ENCODE peak calls at places on chromosomes 2 and 18, in eight cellular contexts. S is uterus, K is heart right ventricle, O is heart left ventricle, R is hepatocyte, H is tibial artery, N is colonic mucosa, W is mammary epithelial cell. G is an unnamed sample. For H3K36me3 and H3K4me1, the result is how much of the 10 kb centered on the place peaks cover.

GRCh38 chr2:227703961-227704360 is 13.9 kb downstream of the SLC19A3 start:
- DNase-seq in S (no peak), K (no peak), O (no peak), R (no peak), H (no peak), N (no peak), W (peak), G (no peak)

GRCh38 chr2:53545159-53546055 is 222.2 kb upstream of the CHAC2 start:
- DNase-seq in S (no peak), K (no peak), O (no peak), R (no peak), H (no peak), N (no peak), W (peak), G (no peak)

GRCh38 chr2:28350791-28351285 is 41.8 kb upstream of the FOSL2 start:
- DNase-seq in S (no peak), K (no peak), O (no peak), R (no peak), H (peak), N (no peak), W (no peak), G (no peak)

GRCh38 chr2:74252862-74253261 is 54.4 kb downstream of the MTHFD2 start:
- DNase-seq in S (no peak), K (no peak), O (no peak), R (no peak), H (peak), N (no peak), W (no peak), G (no peak)

GRCh38 chr2:207143474-207144190 is 22.1 kb downstream of the KLF7 start:
- DNase-seq in S (peak), K (peak), O (peak), R (peak), H (peak), N (peak), W (no peak), G (peak)

GRCh38 chr2:50782543-50782942 is 249.4 kb downstream of the NRXN1 start:
- DNase-seq in S (no peak), K (no peak), O (no peak), R (no peak), H (no peak), N (no peak), W (no peak), G (no peak)

GRCh38 chr2:88596141-88596830 is 31.0 kb downstream of the EIF2AK3 start:
- DNase-seq in S (no peak), K (no peak), O (no peak), R (peak), H (no peak), N (no peak), W (no peak), G (no peak)

GRCh38 chr2:137838255-137839092 is 125.8 kb upstream of the HNMT start:
- DNase-seq in S (no peak), K (no peak), O (no peak), R (peak), H (no peak), N (no peak), W (peak), G (no peak)

GRCh38 chr2:232386740-232387450 is 8.3 kb downstream of the ALPP start:
- DNase-seq in S (no peak), K (no peak), O (no peak), R (no peak), H (no peak), N (no peak), W (peak), G (no peak)

GRCh38 chr2:216634317-216635148 is 1.3 kb downstream of the IGFBP2 start:
- DNase-seq in S (no peak), K (no peak), O (no peak), R (no peak), H (no peak), N (no peak), W (no peak), G (no peak)

GRCh38 chr2:48120759-48121242 is 214.5 kb upstream of the FBXO11 start:
- DNase-seq in S (no peak), K (no peak), O (no peak), R (no peak), H (no peak), N (no peak), W (peak), G (no peak)

GRCh38 chr2:163348843-163349395 is 386.9 kb downstream of the FIGN start:
- DNase-seq in S (peak), K (no peak), O (peak), R (peak), H (no peak), N (peak), W (peak), G (no peak)

GRCh38 chr18:46950064-46950656 is 32.8 kb downstream of the KATNAL2 start:
- DNase-seq in S (no peak), K (no peak), O (no peak), R (peak), H (no peak), N (no peak), W (no peak), G (no peak)

GRCh38 chr2:240135706-240136012 is 446 bp downstream of the COPS9 start:
- DNase-seq in S (no peak), K (no peak), O (no peak), R (no peak), H (no peak), N (no peak), W (no peak), G (no peak)

GRCh38 chr2:124283090-124283489 is 258.0 kb downstream of the CNTNAP5 start:
- DNase-seq in S (no peak), K (no peak), O (no peak), R (peak), H (no peak), N (no peak), W (peak), G (no peak)

GRCh38 chr18:63150942-63151421 is 168.6 kb downstream of the BCL2 start:
- DNase-seq in S (no peak), K (no peak), O (no peak), R (no peak), H (no peak), N (no peak), W (no peak), G (no peak)

GRCh38 chr2:99490088-99491065 is 560 bp upstream of the REV1 start:
- DNase-seq in S (peak), K (peak), O (peak), R (peak), H (peak), N (peak), W (peak), G (peak)

GRCh38 chr18:63131106-63131943 is 188.2 kb downstream of the BCL2 start:
- DNase-seq in S (peak), K (no peak), O (peak), R (peak), H (no peak), N (peak), W (peak), G (peak)

GRCh38 chr2:144890828-144891227 is 370.9 kb upstream of the ZEB2 start:
- DNase-seq in S (no peak), K (no peak), O (no peak), R (peak), H (no peak), N (no peak), W (peak), G (no peak)

GRCh38 chr2:37875332-37875976 is 49.6 kb upstream of the RMDN2 start:
- DNase-seq in S (no peak), K (no peak), O (no peak), R (no peak), H (no peak), N (no peak), W (no peak), G (no peak)

GRCh38 chr2:2010266-2010665 is 266.0 kb upstream of the PXDN start:
- DNase-seq in S (no peak), K (no peak), O (no peak), R (no peak), H (no peak), N (no peak), W (no peak), G (no peak)

GRCh38 chr2:10549621-10550020 is 101.5 kb upstream of the ODC1 start:
- DNase-seq in S (no peak), K (no peak), O (no peak), R (no peak), H (no peak), N (no peak), W (no peak), G (no peak)

GRCh38 chr2:238602223-238602945 is 175.7 kb downstream of the ASB1 start:
- DNase-seq in S (no peak), K (no peak), O (no peak), R (no peak), H (no peak), N (no peak), W (no peak), G (no peak)

GRCh38 chr18:22267697-22268096 is 98.3 kb downstream of the GATA6 start:
- DNase-seq in S (no peak), K (peak), O (peak), R (peak), H (no peak), N (no peak), W (no peak), G (no peak)

GRCh38 chr2:29446852-29447251 is 331.6 kb downstream of the CLIP4 start:
- DNase-seq in S (no peak), K (no peak), O (no peak), R (no peak), H (no peak), N (no peak), W (no peak), G (no peak)

GRCh38 chr2:222375798-222376197 is 48.5 kb upstream of the SGPP2 start:
- DNase-seq in S (no peak), K (no peak), O (no peak), R (no peak), H (no peak), N (no peak), W (no peak), G (no peak)

GRCh38 chr2:118169359-118170005 is 81.2 kb downstream of the INSIG2 start:
- DNase-seq in S (no peak), K (peak), O (peak), R (no peak), H (no peak), N (no peak), W (no peak), G (no peak)

GRCh38 chr2:24210106-24210455 is 35.2 kb downstream of the FAM228A start:
- DNase-seq in S (no peak), K (no peak), O (no peak), R (no peak), H (no peak), N (no peak), W (no peak), G (no peak)
- H3K36me3 ChIP-seq in S (under half), K (half or more), O (under half), R (under half), H (half or more), N (under half), W (under half), G (under half)

DNA sequence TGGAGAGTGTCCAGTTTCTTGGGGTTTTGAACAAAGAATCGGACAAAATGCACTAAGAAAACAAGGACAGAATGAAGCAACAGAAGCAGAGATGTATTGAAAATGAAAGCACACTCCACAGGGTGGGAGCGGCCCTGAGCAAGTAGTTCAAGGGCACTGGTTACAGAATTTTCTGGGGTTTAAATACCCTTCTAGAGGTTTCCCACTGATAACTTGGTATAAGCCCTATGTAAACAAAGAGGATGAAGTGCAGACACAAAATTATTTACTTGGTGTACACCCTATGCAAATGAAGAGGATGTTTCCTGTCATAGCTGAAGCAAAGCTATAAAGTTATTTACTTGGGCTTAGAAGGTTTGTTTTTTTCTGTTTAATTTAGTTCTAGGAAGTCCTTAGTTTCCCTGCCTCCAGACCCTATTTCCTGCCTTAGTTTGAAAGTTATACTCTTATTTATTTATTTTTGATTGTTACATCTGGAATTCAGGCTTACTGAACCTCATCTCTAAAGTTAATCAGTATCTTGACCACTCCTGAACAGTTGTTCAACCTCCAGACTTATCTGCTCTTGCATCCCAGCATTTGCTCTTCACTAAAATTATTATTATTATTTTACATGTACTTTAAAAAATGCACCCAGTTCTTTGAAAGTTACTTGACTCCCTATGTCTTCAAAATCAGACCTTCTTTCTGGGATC is 193.5 kb downstream of the SPP2 start:
- DNase-seq in S (no peak), K (no peak), O (no peak), R (no peak), H (no peak), N (no peak), W (no peak), G (no peak)
- H3K4me1 ChIP-seq in S (under half), K (under half), O (under half), R (under half), H (under half), N (under half), W (half or more), G (under half)

GRCh38 chr2:11802782-11803191 is 56.4 kb downstream of the LPIN1 start:
- DNase-seq in S (no peak), K (no peak), O (peak), R (no peak), H (no peak), N (no peak), W (no peak), G (no peak)

GRCh38 chr2:11797846-11798245 is 51.4 kb downstream of the LPIN1 start:
- DNase-seq in S (no peak), K (no peak), O (no peak), R (no peak), H (no peak), N (no peak), W (no peak), G (no peak)

GRCh38 chr2:11798946-11799495 is 52.6 kb downstream of the LPIN1 start:
- DNase-seq in S (no peak), K (no peak), O (no peak), R (no peak), H (no peak), N (no peak), W (no peak), G (no peak)

GRCh38 chr2:11796190-11797171 is 50.0 kb downstream of the LPIN1 start:
- DNase-seq in S (peak), K (no peak), O (no peak), R (no peak), H (no peak), N (no peak), W (no peak), G (no peak)

GRCh38 chr2:11799826-11800225 is 53.4 kb downstream of the LPIN1 start:
- DNase-seq in S (no peak), K (no peak), O (no peak), R (no peak), H (no peak), N (no peak), W (no peak), G (no peak)
- H3K36me3 ChIP-seq in S (under half), K (half or more), O (under half), R (under half), H (half or more), N (under half), W (under half), G (half or more)

DNA sequence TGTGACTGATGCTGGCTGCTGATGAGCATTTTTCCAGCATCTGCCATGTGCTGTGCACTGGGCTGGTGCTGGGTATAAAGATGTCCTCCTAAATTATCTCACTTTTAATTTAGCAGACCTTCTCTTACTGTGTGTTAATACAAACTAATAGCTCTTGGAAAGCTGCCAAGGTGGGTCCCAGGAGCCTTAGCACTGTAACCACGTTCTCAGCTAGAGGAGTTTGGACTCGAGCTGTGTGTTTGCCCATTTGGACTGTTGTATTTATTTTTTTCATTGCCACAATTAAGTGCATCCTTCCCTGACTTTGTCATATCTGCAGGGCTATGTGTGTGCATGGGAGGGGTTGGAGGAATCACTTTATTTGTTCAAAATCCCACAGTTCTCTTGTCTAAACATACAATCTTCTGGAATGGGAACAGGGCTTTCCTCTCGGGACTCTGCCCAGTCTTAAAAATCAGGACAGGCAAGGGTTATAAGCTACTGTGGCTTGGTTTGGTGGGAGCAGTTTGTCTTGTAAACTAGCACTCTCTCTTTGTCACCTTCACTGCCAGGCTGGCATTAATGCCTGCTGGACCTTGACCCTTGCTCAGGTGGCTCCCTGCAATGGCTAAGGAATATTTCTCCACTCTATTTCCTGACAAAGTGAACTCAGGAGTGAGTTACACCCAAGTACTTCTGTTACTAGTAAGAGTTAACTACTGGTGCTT is 129.7 kb upstream of the MGAT5 start:
- DNase-seq in S (no peak), K (no peak), O (no peak), R (peak), H (no peak), N (peak), W (no peak), G (no peak)
- H3K4me1 ChIP-seq in S (under half), K (half or more), O (under half), R (under half), H (under half), N (under half), W (under half), G (under half)

DNA sequence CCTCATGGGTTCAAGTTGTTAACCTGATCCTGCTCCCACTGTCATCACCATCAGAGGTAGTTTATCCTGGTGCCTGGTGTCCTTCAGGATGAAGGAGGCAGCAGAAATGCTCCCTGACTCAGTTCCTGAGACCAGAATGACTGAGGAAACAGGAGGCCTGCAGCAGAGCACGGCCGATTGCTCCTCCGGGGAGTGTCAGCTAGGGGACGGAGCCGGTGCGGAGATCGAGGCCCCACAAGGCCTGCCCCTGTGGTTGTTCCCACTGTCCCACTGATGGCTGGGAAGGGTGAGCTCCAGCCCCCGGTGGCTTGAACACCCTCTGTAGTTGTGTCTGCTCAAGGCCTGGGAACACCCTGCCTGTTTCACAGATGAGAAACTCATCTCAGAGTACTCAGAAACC is 45.6 kb downstream of the SH3BP4 start:
- DNase-seq in S (no peak), K (no peak), O (no peak), R (no peak), H (no peak), N (no peak), W (no peak), G (no peak)
- H3K36me3 ChIP-seq in S (under half), K (under half), O (under half), R (under half), H (under half), N (under half), W (under half), G (under half)

GRCh38 chr2:70525032-70525431 is 28.6 kb downstream of the TGFA start:
- DNase-seq in S (no peak), K (no peak), O (no peak), R (no peak), H (no peak), N (peak), W (peak), G (peak)
- H3K4me1 ChIP-seq in S (under half), K (under half), O (under half), R (under half), H (under half), N (under half), W (half or more), G (under half)

GRCh38 chr2:3542107-3542506 is 16.0 kb downstream of the RNASEH1 start:
- DNase-seq in S (no peak), K (no peak), O (no peak), R (no peak), H (no peak), N (no peak), W (no peak), G (no peak)

GRCh38 chr2:3547915-3548314 is 10.2 kb downstream of the RNASEH1 start:
- DNase-seq in S (no peak), K (no peak), O (no peak), R (no peak), H (no peak), N (no peak), W (no peak), G (no peak)

GRCh38 chr2:3543023-3543683 is 15.0 kb downstream of the RNASEH1 start:
- DNase-seq in S (no peak), K (no peak), O (no peak), R (no peak), H (no peak), N (no peak), W (no peak), G (no peak)

GRCh38 chr2:3545788-3546478 is 12.2 kb downstream of the RNASEH1 start:
- DNase-seq in S (no peak), K (no peak), O (no peak), R (no peak), H (no peak), N (no peak), W (no peak), G (no peak)
- H3K36me3 ChIP-seq in S (under half), K (half or more), O (under half), R (under half), H (half or more), N (under half), W (half or more), G (under half)

GRCh38 chr18:8799593-8799992 is 94.2 kb downstream of the MTCL1 start:
- DNase-seq in S (no peak), K (no peak), O (no peak), R (no peak), H (no peak), N (no peak), W (no peak), G (no peak)

GRCh38 chr18:8800445-8800844 is 95.1 kb downstream of the MTCL1 start:
- DNase-seq in S (no peak), K (no peak), O (no peak), R (peak), H (no peak), N (no peak), W (peak), G (no peak)

GRCh38 chr18:8798996-8799395 is 93.6 kb downstream of the MTCL1 start:
- DNase-seq in S (no peak), K (peak), O (peak), R (no peak), H (no peak), N (peak), W (no peak), G (peak)

GRCh38 chr18:8800876-8801262 is 95.5 kb downstream of the MTCL1 start:
- DNase-seq in S (no peak), K (no peak), O (no peak), R (no peak), H (no peak), N (no peak), W (no peak), G (no peak)

DNA sequence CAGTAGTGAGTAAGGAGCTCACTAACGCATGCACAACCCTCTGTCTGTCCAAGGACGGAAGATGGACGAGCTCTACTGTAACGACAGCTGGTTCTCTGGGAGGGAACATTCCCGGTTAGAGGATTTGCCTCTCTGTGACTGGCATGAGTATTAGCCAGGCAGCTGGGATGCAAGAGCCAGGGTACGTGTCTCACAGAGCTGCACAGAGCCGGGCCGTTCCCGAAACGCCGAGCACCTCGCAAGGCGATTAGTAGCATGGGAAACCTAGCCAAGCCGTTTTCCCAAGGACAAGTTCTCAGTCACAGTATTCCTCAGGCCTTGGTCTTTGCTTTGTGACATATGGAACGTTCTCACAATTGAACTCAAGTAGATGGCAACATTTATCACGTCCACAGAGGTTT is 94.7 kb downstream of the MTCL1 start:
- DNase-seq in S (no peak), K (no peak), O (no peak), R (no peak), H (no peak), N (no peak), W (no peak), G (no peak)
- H3K4me1 ChIP-seq in S (under half), K (under half), O (under half), R (under half), H (under half), N (under half), W (under half), G (under half)

GRCh38 chr2:177518754-177519153 is 126.2 kb downstream of the AGPS start:
- DNase-seq in S (no peak), K (no peak), O (no peak), R (no peak), H (no peak), N (no peak), W (no peak), G (no peak)

GRCh38 chr2:177516786-177517544 is 124.4 kb downstream of the AGPS start:
- DNase-seq in S (no peak), K (no peak), O (no peak), R (no peak), H (no peak), N (no peak), W (no peak), G (no peak)
- H3K36me3 ChIP-seq in S (under half), K (half or more), O (under half), R (under half), H (under half), N (under half), W (under half), G (under half)

G was measured in Peyer's patch.